ENCODE peak calls at places on chromosomes 5 and 9, in eight cellular contexts. Q is glutamatergic neuron; X is Karpas-422; G is fibroblast of gingiva; R is anterior cingulate cortex; W is posterior vena cava; E is stimulated activated CD8-positive, alpha-beta memory T cell treated with anti-CD3 and anti-CD28 coated beads, Interleukin-4, amount 100 ng/mL, for 24 hours; O is heart right ventricle. C is an unnamed sample.

GRCh38 chr9:134433101-134433500 is 106.8 kb downstream of the RXRA start:
- DNase-seq in Q (no peak), X (no peak), G (peak; percentile 59), R (no peak), W (no peak), E (no peak), O (no peak), C (no peak)

GRCh38 chr5:37787742-37788141 is 52.1 kb downstream of the GDNF start:
- DNase-seq in Q (no peak), X (no peak), G (no peak), R (no peak), W (no peak), E (no peak), O (no peak), C (no peak)

GRCh38 chr5:83564069-83564749 is 92.7 kb downstream of the VCAN start:
- DNase-seq in Q (no peak), X (peak; percentile 74), G (peak; percentile 39), R (no peak), W (no peak), E (no peak), O (no peak), C (no peak)

GRCh38 chr5:5192681-5193080 is 52.6 kb downstream of the ADAMTS16 start:
- DNase-seq in Q (no peak), X (no peak), G (no peak), R (no peak), W (no peak), E (no peak), O (no peak), C (no peak)

GRCh38 chr5:146130440-146131045 is 25.2 kb upstream of the PLAC8L1 start:
- DNase-seq in Q (no peak), X (peak; percentile 68), G (peak; percentile 31), R (no peak), W (no peak), E (no peak), O (no peak), C (no peak)

GRCh38 chr5:171984748-171985419 is 21.6 kb downstream of the FBXW11 start:
- DNase-seq in Q (no peak), X (no peak), G (peak; percentile 18), R (no peak), W (no peak), E (no peak), O (no peak), C (no peak)

GRCh38 chr5:113917997-113918396 is 404.5 kb downstream of the YTHDC2 start:
- DNase-seq in Q (no peak), X (no peak), G (no peak), R (no peak), W (no peak), E (no peak), O (no peak), C (no peak)

GRCh38 chr9:14278291-14278721 is 35.6 kb downstream of the NFIB start:
- DNase-seq in Q (no peak), X (no peak), G (peak; percentile 34), R (no peak), W (no peak), E (no peak), O (no peak), C (no peak)

GRCh38 chr5:73218552-73219171 is 45.7 kb downstream of the TMEM174 start:
- DNase-seq in Q (no peak), X (no peak), G (peak; percentile 40), R (no peak), W (no peak), E (no peak), O (no peak), C (no peak)

GRCh38 chr5:17405976-17406876 is 91.8 kb upstream of the TAF11L2 start:
- DNase-seq in Q (no peak), X (no peak), G (no peak), R (no peak), W (no peak), E (no peak), O (no peak), C (no peak)

GRCh38 chr5:142012186-142012785 is 541 bp downstream of the GNPDA1 start:
- DNase-seq in Q (peak; percentile 67), X (peak; percentile 88), G (no peak), R (peak; percentile 13), W (peak; percentile 86), E (no peak), O (peak; percentile 32), C (no peak)

GRCh38 chr9:137148661-137149060 is 9.7 kb downstream of the GRIN1 start:
- DNase-seq in Q (no peak), X (no peak), G (no peak), R (no peak), W (no peak), E (no peak), O (no peak), C (no peak)

GRCh38 chr9:23586906-23587305 is 239.1 kb downstream of the ELAVL2 start:
- DNase-seq in Q (no peak), X (peak; percentile 87), G (no peak), R (no peak), W (no peak), E (no peak), O (no peak), C (no peak)

GRCh38 chr5:73818357-73818756 is 192.4 kb downstream of the ARHGEF28 start:
- DNase-seq in Q (no peak), X (no peak), G (peak; percentile 32), R (no peak), W (no peak), E (no peak), O (no peak), C (no peak)

GRCh38 chr5:135174315-135175096 is 140.5 kb upstream of the PITX1 start:
- DNase-seq in Q (no peak), X (peak; percentile 81), G (no peak), R (no peak), W (no peak), E (no peak), O (no peak), C (no peak)

GRCh38 chr5:96332535-96333396 is 100.3 kb downstream of the PCSK1 start:
- DNase-seq in Q (no peak), X (no peak), G (no peak), R (no peak), W (no peak), E (no peak), O (no peak), C (no peak)

GRCh38 chr9:95435074-95435728 is 81.6 kb downstream of the PTCH1 start:
- DNase-seq in Q (no peak), X (peak; percentile 51), G (no peak), R (no peak), W (no peak), E (no peak), O (no peak), C (no peak)

GRCh38 chr5:125372694-125373621 is 626.5 kb upstream of the ZNF608 start:
- DNase-seq in Q (no peak), X (no peak), G (peak; percentile 61), R (no peak), W (no peak), E (no peak), O (no peak), C (no peak)

C was measured in cardiac septum.